ENCODE peak calls at places on chromosomes 5 and 9, in ten cellular contexts. S is A549, W is RWPE2, Q is tibial nerve, L is foreskin fibroblast, C is astrocyte, M is HCT116, U is hepatocyte, K is heart right ventricle, P is thoracic aorta. D is an unnamed sample.

GRCh38 chr5:114355086-114355830 is 6.6 kb upstream of the KCNN2 start:
- DNase-seq in S (no peak), W (no peak), Q (no peak), L (no peak), C (no peak), M (no peak), U (no peak), K (no peak), P (no peak), D (no peak)

GRCh38 chr5:53520813-53521212 is 39.6 kb upstream of the NDUFS4 start:
- DNase-seq in S (no peak), W (no peak), Q (no peak), L (no peak), C (no peak), M (no peak), U (no peak), K (no peak), P (no peak), D (no peak)

GRCh38 chr9:85248514-85249312 is 493.0 kb downstream of the AGTPBP1 start:
- DNase-seq in S (peak; percentile 10), W (no peak), Q (no peak), L (peak; percentile 50), C (peak; percentile 80), M (no peak), U (peak; percentile 28), K (no peak), P (no peak), D (no peak)

GRCh38 chr9:94941211-94941875 is 214.8 kb downstream of the AOPEP start:
- DNase-seq in S (peak; percentile 91), W (no peak), Q (no peak), L (no peak), C (no peak), M (no peak), U (peak; percentile 69), K (no peak), P (no peak), D (no peak)

GRCh38 chr9:14272924-14273528 is 40.9 kb downstream of the NFIB start:
- DNase-seq in S (no peak), W (no peak), Q (no peak), L (no peak), C (no peak), M (no peak), U (no peak), K (no peak), P (no peak), D (no peak)

GRCh38 chr5:142000709-142001484 is 11.9 kb downstream of the GNPDA1 start:
- DNase-seq in S (peak; percentile 34), W (no peak), Q (no peak), L (peak; percentile 35), C (no peak), M (no peak), U (no peak), K (no peak), P (no peak), D (no peak)

GRCh38 chr5:53963958-53964357 is 346.4 kb downstream of the ARL15 start:
- DNase-seq in S (peak; percentile 10), W (no peak), Q (no peak), L (no peak), C (no peak), M (no peak), U (no peak), K (no peak), P (no peak), D (no peak)

GRCh38 chr5:55618318-55618717 is 83.6 kb upstream of the PLPP1 start:
- DNase-seq in S (no peak), W (no peak), Q (no peak), L (no peak), C (no peak), M (no peak), U (no peak), K (no peak), P (no peak), D (no peak)

GRCh38 chr5:37768362-37768761 is 71.5 kb downstream of the GDNF start:
- DNase-seq in S (no peak), W (no peak), Q (no peak), L (no peak), C (no peak), M (no peak), U (no peak), K (no peak), P (no peak), D (no peak)

GRCh38 chr9:31394040-31394473 is 990.4 kb upstream of the ACO1 start:
- DNase-seq in S (no peak), W (no peak), Q (no peak), L (peak; percentile 2), C (peak; percentile 11), M (no peak), U (peak; percentile 16), K (no peak), P (no peak), D (no peak)

GRCh38 chr5:45454114-45454513 is 242.1 kb downstream of the HCN1 start:
- DNase-seq in S (peak; percentile 1), W (no peak), Q (no peak), L (no peak), C (peak; percentile 0), M (peak; percentile 34), U (peak; percentile 47), K (peak; percentile 20), P (no peak), D (no peak)

GRCh38 chr5:95857185-95857945 is 34.8 kb upstream of the GLRX start:
- DNase-seq in S (no peak), W (no peak), Q (peak; percentile 91), L (peak; percentile 97), C (no peak), M (no peak), U (peak; percentile 60), K (peak; percentile 54), P (peak; percentile 31), D (peak; percentile 46)

GRCh38 chr9:33329117-33329563 is 38.8 kb downstream of the NFX1 start:
- DNase-seq in S (peak; percentile 97), W (peak; percentile 91), Q (peak; percentile 20), L (peak; percentile 91), C (peak; percentile 95), M (no peak), U (peak; percentile 75), K (peak; percentile 60), P (peak; percentile 9), D (no peak)

GRCh38 chr5:137894586-137894985 is 5.3 kb downstream of the PKD2L2 start:
- DNase-seq in S (no peak), W (no peak), Q (no peak), L (no peak), C (no peak), M (no peak), U (no peak), K (no peak), P (no peak), D (no peak)

GRCh38 chr9:21688108-21689102 is 114.0 kb upstream of the MTAP start:
- DNase-seq in S (peak; percentile 87), W (no peak), Q (no peak), L (peak; percentile 90), C (peak; percentile 99), M (no peak), U (no peak), K (no peak), P (no peak), D (no peak)

GRCh38 chr5:33850100-33850594 is 41.6 kb downstream of the ADAMTS12 start:
- DNase-seq in S (peak; percentile 54), W (no peak), Q (no peak), L (peak; percentile 81), C (peak; percentile 81), M (no peak), U (no peak), K (no peak), P (no peak), D (no peak)

GRCh38 chr9:70340572-70340971 is 73.9 kb downstream of the KLF9 start:
- DNase-seq in S (peak; percentile 20), W (no peak), Q (no peak), L (peak; percentile 44), C (peak; percentile 20), M (no peak), U (peak; percentile 36), K (no peak), P (no peak), D (no peak)

GRCh38 chr5:158154226-158155005 is 295.5 kb upstream of the CLINT1 start:
- DNase-seq in S (peak; percentile 12), W (no peak), Q (peak; percentile 73), L (peak; percentile 93), C (peak; percentile 92), M (no peak), U (no peak), K (peak; percentile 59), P (peak; percentile 11), D (no peak)

GRCh38 chr9:129720181-129720864 is 32.5 kb downstream of the PTGES start:
- DNase-seq in S (peak; percentile 36), W (no peak), Q (no peak), L (no peak), C (no peak), M (no peak), U (no peak), K (no peak), P (no peak), D (no peak)
- TF ChIP-seq CTCF in S (no peak), W (peak; percentile 18), Q (no peak), L (peak; percentile 28), C (no peak), M (peak; percentile 57), U (peak; percentile 10), K (no peak), P (peak; percentile 28), D (no peak)

DNA sequence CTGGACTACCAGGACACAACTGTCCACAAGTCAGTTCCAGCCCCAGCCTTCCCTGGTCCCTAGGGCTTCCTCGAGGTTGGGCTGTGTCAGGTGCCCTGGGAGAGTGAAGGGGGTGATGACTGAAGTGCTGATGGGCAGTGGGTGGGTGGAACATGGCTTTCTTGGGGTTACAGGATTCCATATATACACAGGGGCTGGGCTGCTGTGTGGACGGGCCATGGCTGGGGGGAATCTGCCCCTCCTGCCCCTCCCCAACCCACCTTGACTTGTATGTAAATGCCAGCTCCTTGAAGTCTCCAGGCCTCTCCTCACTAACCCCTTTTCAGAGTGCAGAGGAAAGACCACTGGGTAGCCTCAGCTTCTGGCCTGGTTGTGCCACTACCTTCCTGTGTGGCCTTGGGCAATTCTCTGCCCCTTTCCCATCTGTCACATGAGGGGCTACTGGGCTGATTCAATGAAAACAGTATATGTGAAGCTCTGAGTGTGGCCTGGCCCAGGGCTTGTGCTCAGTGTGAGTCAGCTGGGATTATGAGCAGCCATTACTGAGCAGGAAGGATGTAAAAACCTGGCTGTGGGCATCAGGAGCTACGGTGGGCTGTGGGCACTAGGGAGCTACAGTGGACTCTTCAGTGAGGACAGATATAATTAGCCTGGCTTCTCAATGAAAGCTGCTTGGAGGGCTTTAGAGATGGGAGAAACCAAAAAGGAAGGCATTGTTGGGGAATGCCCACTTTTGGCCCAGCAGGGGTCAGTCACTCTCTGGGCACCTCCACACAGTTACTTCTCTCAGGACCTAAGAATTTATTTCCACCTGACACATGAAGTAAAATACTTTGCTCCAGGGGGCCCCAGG is 23.3 kb downstream of the PITX1 start:
- DNase-seq in S (no peak), W (no peak), Q (no peak), L (peak; percentile 28), C (no peak), M (no peak), U (no peak), K (no peak), P (no peak), D (no peak)
- TF ChIP-seq CTCF in S (peak; percentile 24), W (peak; percentile 44), Q (no peak), L (peak; percentile 13), C (no peak), M (peak; percentile 39), U (peak; percentile 24), K (no peak), P (no peak), D (no peak)

GRCh38 chr5:132223861-132224260 is 3.8 kb downstream of the P4HA2 start:
- DNase-seq in S (no peak), W (peak; percentile 19), Q (no peak), L (no peak), C (no peak), M (no peak), U (no peak), K (no peak), P (no peak), D (no peak)
- TF ChIP-seq CTCF in S (no peak), W (no peak), Q (no peak), L (no peak), C (no peak), M (no peak), U (no peak), K (no peak), P (no peak), D (no peak)

GRCh38 chr5:29367176-29367833 is 1826.2 kb upstream of the CDH6 start:
- DNase-seq in S (peak; percentile 3), W (no peak), Q (no peak), L (no peak), C (no peak), M (no peak), U (peak; percentile 11), K (no peak), P (no peak), D (no peak)
- TF ChIP-seq CTCF in S (no peak), W (peak; percentile 46), Q (peak; percentile 21), L (no peak), C (no peak), M (no peak), U (peak; percentile 38), K (no peak), P (no peak), D (no peak)

D was measured in omental fat pad.